ENCODE peak calls at places on chromosome 17, in four cellular contexts. O is effector memory CD4-positive, alpha-beta T cell; C is adrenal gland; D is AG09309. P is an unnamed sample.

GRCh38 chr17:72724375-72724774 is 368.1 kb downstream of the SLC39A11 start:
- DNase-seq in D (no peak), C (no peak), O (no peak), P (no peak)

GRCh38 chr17:64295146-64295545 is 32.1 kb upstream of the TEX2 start:
- DNase-seq in D (no peak), O (no peak), C (peak), P (no peak)

GRCh38 chr17:52420555-52421078 is 262.1 kb upstream of the CA10 start:
- DNase-seq in C (no peak), O (no peak), D (no peak), P (no peak)

GRCh38 chr17:42200702-42201101 is 6.4 kb upstream of the GHDC start:
- DNase-seq in C (peak), O (no peak), D (no peak), P (no peak)

GRCh38 chr17:81684442-81684911 is 666 bp downstream of the HGS start:
- DNase-seq in D (no peak), O (no peak), C (peak), P (no peak)

GRCh38 chr17:28227278-28228108 is 91.5 kb upstream of the TMEM97 start:
- DNase-seq in C (peak), O (no peak), D (no peak), P (no peak)

GRCh38 chr17:27457405-27457730 is 1.1 kb downstream of the KSR1 start:
- DNase-seq in C (no peak), O (no peak), D (no peak), P (no peak)

GRCh38 chr17:44400226-44400847 is 10.9 kb upstream of the ITGA2B start:
- DNase-seq in O (no peak), D (no peak), C (no peak), P (no peak)

GRCh38 chr17:63984651-63985386 is 12.1 kb upstream of the SCN4A start:
- DNase-seq in C (peak), O (peak), D (peak), P (no peak)

GRCh38 chr17:33330877-33331276 is 37.8 kb upstream of the ASIC2 start:
- DNase-seq in O (no peak), D (no peak), C (no peak), P (no peak)

GRCh38 chr17:50532452-50533024 is at the start of gene EPN3:
- DNase-seq in O (no peak), C (peak), D (no peak), P (no peak)

GRCh38 chr17:46812624-46813318 is 5.7 kb downstream of the WNT3 start:
- DNase-seq in D (no peak), C (no peak), O (no peak), P (no peak)

GRCh38 chr17:19753661-19754463 is 5.8 kb upstream of the ALDH3A1 start:
- DNase-seq in O (no peak), D (no peak), C (peak), P (no peak)

GRCh38 chr17:63827002-63827800 is at the start of the genes FTSJ3 and PSMC5:
- DNase-seq in C (peak), O (peak), D (peak), P (peak)

GRCh38 chr17:31627960-31628359 is 231.1 kb downstream of the COPRS start:
- DNase-seq in O (no peak), D (peak), C (no peak), P (no peak)

GRCh38 chr17:21199856-21200255 is 14.1 kb downstream of the TMEM11 start:
- DNase-seq in O (no peak), D (no peak), C (no peak), P (no peak)

GRCh38 chr17:43369986-43370385 is 28.8 kb upstream of the ARL4D start:
- DNase-seq in D (no peak), O (no peak), C (no peak), P (no peak)

GRCh38 chr17:78585231-78585630 is 8.0 kb upstream of the DNAH17 start:
- DNase-seq in D (no peak), O (no peak), C (no peak), P (no peak)

GRCh38 chr17:43554857-43555256 is 8.7 kb upstream of the ETV4 start:
- DNase-seq in D (no peak), O (no peak), C (no peak), P (no peak)

GRCh38 chr17:8807070-8807550 is 7.9 kb upstream of the MFSD6L start:
- DNase-seq in D (no peak), O (no peak), C (no peak), P (no peak)

GRCh38 chr17:40157972-40158371 is 17.6 kb downstream of the CASC3 start:
- DNase-seq in O (no peak), D (no peak), C (no peak), P (no peak)

GRCh38 chr17:36149296-36149820 is 27.1 kb downstream of the TBC1D3B start:
- DNase-seq in O (no peak), D (peak), C (peak), P (no peak)

GRCh38 chr17:49480833-49481615 is 14.1 kb upstream of the NGFR start:
- DNase-seq in D (no peak), C (no peak), O (no peak), P (no peak)

GRCh38 chr17:16584273-16584995 is 15.4 kb upstream of the ZNF287 start:
- DNase-seq in C (peak), D (peak), O (peak), P (peak)

GRCh38 chr17:29042679-29043538 is at the start of gene PIPOX:
- DNase-seq in C (peak), D (no peak), O (no peak), P (peak)

GRCh38 chr17:61218438-61218837 is 181.2 kb upstream of the TBX2 start:
- DNase-seq in D (no peak), C (no peak), O (no peak), P (no peak)

GRCh38 chr17:50139950-50140885 is 10.3 kb upstream of the SAMD14 start:
- DNase-seq in C (peak), D (no peak), O (peak), P (peak)

GRCh38 chr17:7313028-7313889 is 1.9 kb downstream of the GPS2 start:
- DNase-seq in D (no peak), C (peak), O (no peak), P (no peak)

GRCh38 chr17:17103160-17103559 is 60.9 kb downstream of the MPRIP start:
- DNase-seq in C (no peak), O (no peak), D (no peak), P (no peak)

GRCh38 chr17:36188891-36189306 is 7.7 kb downstream of the CCL3L1 start:
- DNase-seq in D (no peak), C (peak), O (no peak), P (peak)

GRCh38 chr17:80618304-80618703 is 73.7 kb downstream of the RPTOR start:
- DNase-seq in O (no peak), D (no peak), C (no peak), P (no peak)

GRCh38 chr17:33200587-33200986 is 92.5 kb downstream of the ASIC2 start:
- DNase-seq in D (no peak), O (no peak), C (no peak), P (peak)

GRCh38 chr17:9331512-9332163 is 244.0 kb downstream of the STX8 start:
- DNase-seq in O (no peak), D (no peak), C (no peak), P (no peak)

GRCh38 chr17:47741793-47742145 is 8.7 kb downstream of the TBX21 start:
- DNase-seq in D (no peak), O (no peak), C (no peak), P (no peak)

GRCh38 chr17:29112780-29113295 is 67.4 kb downstream of the MYO18A start:
- DNase-seq in O (no peak), D (no peak), C (no peak), P (no peak)

GRCh38 chr17:181213-182163 is at the start of gene DOC2B:
- DNase-seq in C (peak), O (no peak), D (no peak), P (no peak)

DNA sequence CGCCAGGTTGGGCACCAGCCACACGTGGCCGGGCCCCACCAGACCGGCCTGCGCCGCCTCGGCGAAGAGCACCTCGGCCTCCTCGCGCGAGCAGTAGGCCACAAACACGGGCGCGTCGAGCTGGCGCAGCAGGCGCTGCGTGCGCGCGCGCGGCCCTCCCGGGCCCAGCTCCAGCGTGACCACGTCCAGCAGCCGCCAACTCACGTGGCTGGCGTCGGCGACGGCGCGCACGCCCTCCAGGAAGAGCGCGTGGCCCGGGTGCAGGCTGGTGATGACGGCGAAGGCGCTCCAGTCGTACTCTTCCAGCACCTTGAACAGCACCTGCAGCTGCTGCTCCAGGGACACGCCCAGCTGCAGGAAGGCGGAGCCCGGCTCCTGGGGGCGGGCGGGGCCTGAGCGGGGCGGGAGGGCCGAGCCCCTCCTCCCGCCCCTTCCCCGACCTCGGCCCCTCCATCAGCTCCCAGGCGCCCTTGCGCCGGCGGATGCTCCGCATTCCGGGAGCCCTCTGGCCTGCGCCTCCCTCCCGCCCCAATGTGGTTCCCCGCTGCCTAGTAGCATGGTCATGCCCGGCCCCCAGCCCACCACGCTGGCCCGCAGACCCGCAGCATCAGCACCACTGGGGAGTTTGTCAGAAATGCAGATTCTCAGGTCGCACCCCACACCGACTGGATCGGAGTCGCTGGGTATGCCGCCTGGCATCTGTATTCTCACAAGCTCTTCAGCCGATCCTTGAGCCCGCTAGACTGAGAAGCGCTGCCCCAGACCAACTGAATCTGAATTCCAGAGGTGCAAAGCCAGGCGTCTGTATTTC is 7.2 kb downstream of the GRIN2C start:
- DNase-seq in D (no peak), C (no peak), O (peak), P (peak)
- H3K4me3 ChIP-seq in D (no peak), C (no peak), O (peak), P (peak)

GRCh38 chr17:5123343-5124124 is 7.7 kb downstream of the USP6 start:
- DNase-seq in D (no peak), C (no peak), O (no peak), P (no peak)

GRCh38 chr17:5121186-5121841 is 5.5 kb downstream of the USP6 start:
- DNase-seq in O (no peak), D (no peak), C (no peak), P (no peak)

GRCh38 chr17:5126719-5127488 is 11.1 kb downstream of the USP6 start:
- DNase-seq in D (no peak), C (no peak), O (no peak), P (no peak)

GRCh38 chr17:5120036-5120435 is 4.2 kb downstream of the USP6 start:
- DNase-seq in D (no peak), O (no peak), C (no peak), P (no peak)

DNA sequence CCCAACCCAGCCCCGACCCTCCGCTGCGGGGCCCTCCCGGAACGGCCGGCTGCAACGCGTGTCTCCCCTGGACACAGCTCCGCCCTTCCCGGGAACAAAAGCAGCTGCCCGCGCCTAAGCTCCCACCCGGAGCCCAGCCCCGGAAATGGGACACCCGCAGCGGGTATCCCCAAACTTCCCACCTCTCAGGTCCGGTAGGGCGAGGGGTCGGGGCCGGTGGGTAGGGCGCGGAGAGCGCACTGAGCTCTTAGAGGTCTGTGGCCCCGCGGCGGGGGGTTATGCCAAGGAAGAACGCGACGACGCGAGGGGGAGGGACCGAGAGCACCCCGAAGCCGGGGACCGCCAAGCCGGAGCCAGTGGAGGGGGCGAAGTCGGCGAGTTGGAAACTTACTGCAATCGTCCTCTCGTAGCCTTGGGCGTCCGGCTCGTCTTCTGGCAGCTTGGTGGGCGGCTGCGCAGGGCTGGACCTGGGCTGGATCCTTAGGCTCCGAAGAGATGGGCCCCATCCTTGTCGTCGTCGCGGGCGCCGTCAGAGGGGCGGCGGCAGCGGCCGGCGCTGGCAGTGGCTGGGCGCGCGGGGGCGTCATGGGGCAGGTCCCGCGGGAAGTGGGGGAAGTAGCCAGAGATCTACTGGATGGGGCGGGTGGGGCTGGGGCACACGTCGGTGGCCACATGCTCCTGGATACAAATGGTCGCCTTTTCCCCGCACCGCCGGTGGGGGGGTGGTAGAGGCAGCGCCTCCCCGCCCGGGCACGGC is 6.9 kb downstream of the USP6 start:
- DNase-seq in D (no peak), O (no peak), C (no peak), P (no peak)
- H3K4me3 ChIP-seq in D (peak), O (peak), C (no peak), P (no peak)

DNA sequence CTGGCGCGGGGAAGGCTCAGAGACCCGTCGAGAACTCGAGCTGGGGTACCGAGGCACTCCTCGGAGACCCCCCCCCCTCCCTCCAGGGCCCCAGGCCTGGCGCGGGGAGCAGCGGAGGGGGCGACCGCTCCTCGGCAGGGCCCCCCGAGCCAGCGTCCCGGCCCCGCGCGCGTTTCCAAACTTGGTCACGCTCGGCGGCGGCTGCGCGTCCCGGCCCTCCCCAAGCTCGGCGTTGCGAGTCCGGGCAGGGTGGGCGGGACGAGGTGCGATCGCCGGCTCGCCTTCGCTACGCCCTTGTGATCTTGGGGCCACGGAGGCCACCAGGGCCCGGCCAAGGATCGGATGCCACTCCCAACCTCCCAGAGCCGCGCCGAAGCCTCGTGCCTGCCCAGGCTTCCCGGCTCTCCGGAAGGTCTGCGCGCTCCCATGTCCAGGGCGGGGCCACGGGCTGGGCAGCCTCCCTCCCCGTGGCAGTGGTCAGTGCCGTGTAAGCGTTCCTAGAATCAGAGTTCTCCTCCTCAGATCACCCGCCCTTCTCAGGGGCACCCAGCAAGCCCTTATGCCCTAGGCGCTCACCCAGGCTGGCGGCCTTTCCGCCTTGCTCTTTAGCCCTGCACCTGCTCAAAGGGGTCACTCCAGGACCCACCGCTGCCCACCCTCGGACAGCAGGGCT is 12.0 kb upstream of the MRPS23 start:
- DNase-seq in C (peak), D (no peak), O (no peak), P (no peak)
- H3K4me3 ChIP-seq in C (no peak), D (peak), O (peak), P (no peak)

DNA sequence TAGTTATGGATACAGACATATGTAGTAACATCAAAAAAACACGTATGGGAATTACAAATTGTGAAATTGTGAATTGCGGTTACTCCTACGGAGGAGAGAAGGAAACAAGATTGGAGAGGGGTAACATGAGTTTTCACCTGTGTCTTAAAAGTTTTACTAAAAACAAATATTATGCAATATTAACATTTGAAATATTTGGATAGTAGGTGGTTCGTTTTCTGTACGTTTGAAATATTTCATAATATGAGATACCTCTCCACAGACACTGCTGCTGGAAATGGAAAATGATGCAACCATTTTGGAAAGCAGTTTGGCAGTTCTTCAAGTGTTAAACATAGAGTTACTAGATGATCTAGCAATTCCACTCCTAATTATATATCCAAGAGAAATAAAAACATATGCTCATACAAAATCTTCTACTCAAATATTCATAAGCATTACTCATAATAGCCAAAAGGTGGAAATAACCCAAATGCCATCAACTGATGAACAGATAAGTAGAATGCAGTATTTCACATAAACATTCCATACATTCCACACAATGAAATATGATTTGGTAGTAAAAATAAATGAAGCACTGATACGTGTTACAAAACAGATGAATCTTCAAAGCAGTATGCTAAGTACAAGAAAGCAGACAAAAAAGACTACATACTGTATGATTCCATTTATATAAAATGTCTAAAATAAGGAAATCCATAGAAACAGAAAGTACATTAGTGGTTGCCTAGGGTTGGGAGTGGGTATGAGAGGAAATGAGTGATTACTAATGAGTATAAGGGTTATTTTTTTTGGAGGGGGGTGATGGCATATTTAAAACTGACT is 40.8 kb upstream of the ABCA10 start:
- DNase-seq in C (no peak), O (no peak), D (peak), P (no peak)
- H3K4me3 ChIP-seq in C (no peak), O (no peak), D (no peak), P (no peak)

GRCh38 chr17:14311186-14311705 is 10.4 kb downstream of the HS3ST3B1 start:
- DNase-seq in D (no peak), O (no peak), C (no peak), P (no peak)
- H3K4me3 ChIP-seq in D (no peak), O (no peak), C (no peak), P (no peak)

DNA sequence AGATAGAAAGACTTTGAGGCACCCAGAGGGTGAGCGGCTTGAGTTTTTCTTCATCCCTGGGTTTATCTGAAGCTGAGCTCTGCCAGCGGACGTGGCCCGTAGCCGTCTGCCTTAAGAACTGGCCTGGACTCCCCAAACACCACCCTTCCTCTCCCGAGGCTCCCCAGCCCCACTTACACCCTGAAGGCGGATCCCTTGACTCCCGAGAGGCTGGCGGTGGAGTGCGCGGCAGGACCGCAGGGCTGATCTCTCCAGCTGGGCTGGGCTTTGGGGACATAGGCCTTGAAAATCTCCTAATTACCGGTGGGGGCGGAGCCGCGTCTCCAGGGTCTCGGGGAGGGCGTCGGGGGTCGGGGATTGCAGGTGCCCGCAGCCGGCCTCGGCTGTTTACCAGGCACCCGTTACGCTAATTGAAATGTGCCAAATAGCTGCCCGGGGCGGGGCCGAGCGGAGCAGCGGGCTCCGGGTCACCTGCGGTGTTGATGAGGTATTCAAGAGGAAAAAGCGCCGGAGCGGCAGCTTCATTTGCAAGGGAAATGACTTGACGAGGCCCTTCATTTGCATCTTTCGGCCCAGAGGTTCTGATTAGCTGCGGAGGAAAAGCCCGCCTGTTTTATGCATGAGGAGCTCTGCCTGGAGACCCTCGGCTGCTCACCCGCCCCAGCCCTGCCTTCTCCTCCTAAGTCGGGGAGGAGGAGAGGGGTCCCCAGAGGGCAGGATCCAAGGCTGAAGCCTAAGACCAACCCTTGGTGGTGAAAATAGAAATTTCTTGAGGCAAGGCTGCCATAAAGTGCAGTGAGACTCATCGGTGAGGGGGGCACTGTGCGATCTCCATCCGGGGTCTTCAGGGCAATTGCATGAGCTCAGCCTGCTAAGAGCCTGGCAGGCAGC is 100.7 kb downstream of the MGAT5B start:
- DNase-seq in O (peak), D (no peak), C (no peak), P (peak)
- H3K4me3 ChIP-seq in O (peak), D (no peak), C (no peak), P (peak)

P was measured in Jurkat, Clone E6-1.